ENCODE peak calls at places on chromosomes 7 and 10, in eight cellular contexts. Q, W, D, V, N, R, Y and B are unnamed samples.

GRCh38 chr7:36155811-36156361 is 2.8 kb downstream of the EEPD1 start:
- DNase-seq in N (peak), Q (no peak), D (peak), W (peak), V (no peak), Y (no peak), R (peak), B (peak)

GRCh38 chr7:836429-836828 is 4.2 kb downstream of the SUN1 start:
- DNase-seq in Y (no peak), N (no peak), Q (no peak), R (peak), D (no peak), V (no peak), W (no peak), B (peak)

GRCh38 chr7:123690550-123690949 is 34.9 kb downstream of the LMOD2 start:
- DNase-seq in Q (no peak), N (no peak), W (no peak), Y (no peak), D (no peak), V (no peak), R (no peak), B (no peak)

GRCh38 chr7:92831716-92832622 is 4.4 kb downstream of the CDK6 start:
- DNase-seq in Q (no peak), R (peak), N (no peak), W (no peak), V (peak), D (no peak), Y (peak), B (peak)

GRCh38 chr7:148191391-148192076 is 399.0 kb upstream of the C7orf33 start:
- DNase-seq in N (no peak), W (no peak), V (no peak), Y (no peak), R (no peak), Q (no peak), D (no peak), B (no peak)

GRCh38 chr10:97408496-97408992 is 7.4 kb upstream of the RRP12 start:
- DNase-seq in R (no peak), W (no peak), Y (no peak), V (peak), Q (no peak), D (no peak), N (no peak), B (no peak)

GRCh38 chr10:128051548-128051947 is 74.7 kb downstream of the MKI67 start:
- DNase-seq in N (no peak), D (no peak), Q (no peak), V (no peak), Y (no peak), R (no peak), W (no peak), B (no peak)

GRCh38 chr10:126375926-126376554 is 12.2 kb downstream of the ADAM12 start:
- DNase-seq in Y (no peak), V (peak), D (no peak), Q (no peak), N (no peak), W (no peak), R (no peak), B (no peak)

GRCh38 chr7:17929647-17930395 is 10.5 kb downstream of the SNX13 start:
- DNase-seq in V (no peak), Y (no peak), Q (no peak), N (no peak), R (no peak), W (no peak), D (no peak), B (no peak)

GRCh38 chr7:7693881-7694280 is 24.5 kb downstream of the RPA3 start:
- DNase-seq in D (no peak), Y (no peak), Q (no peak), V (peak), W (no peak), N (no peak), R (no peak), B (peak)

GRCh38 chr10:72550239-72550638 is 75.6 kb downstream of the MICU1 start:
- DNase-seq in Q (no peak), R (no peak), V (peak), W (no peak), D (no peak), N (no peak), Y (peak), B (no peak)

GRCh38 chr10:133456041-133456951 is 2.6 kb downstream of the SCART1 start:
- DNase-seq in N (no peak), R (no peak), D (no peak), Q (peak), V (no peak), W (peak), Y (no peak), B (no peak)

GRCh38 chr10:86635402-86635801 is 18.9 kb upstream of the OPN4 start:
- DNase-seq in R (no peak), N (no peak), V (peak), W (no peak), Q (no peak), D (no peak), Y (no peak), B (peak)

GRCh38 chr7:5701085-5701914 is 80.2 kb downstream of the RNF216 start:
- DNase-seq in Y (peak), N (no peak), V (peak), R (no peak), D (no peak), Q (no peak), W (no peak), B (no peak)

GRCh38 chr7:26680616-26681015 is 183.8 kb downstream of the SKAP2 start:
- DNase-seq in Q (no peak), V (no peak), N (no peak), R (no peak), Y (no peak), D (no peak), W (no peak), B (no peak)

GRCh38 chr7:27314111-27314510 is 71.5 kb downstream of the EVX1 start:
- DNase-seq in R (no peak), V (peak), Y (no peak), D (no peak), Q (no peak), N (no peak), W (no peak), B (no peak)

GRCh38 chr7:91344911-91345310 is 80.7 kb downstream of the FZD1 start:
- DNase-seq in Y (peak), V (no peak), N (no peak), D (no peak), W (no peak), R (no peak), Q (no peak), B (no peak)

GRCh38 chr7:1889556-1890181 is 219.6 kb downstream of the ELFN1 start:
- DNase-seq in D (no peak), R (no peak), V (peak), N (no peak), W (no peak), Y (no peak), Q (no peak), B (peak)

GRCh38 chr7:115805458-115805857 is 225.1 kb downstream of the TFEC start:
- DNase-seq in D (no peak), V (peak), R (no peak), W (no peak), Y (no peak), N (no peak), Q (no peak), B (no peak)

GRCh38 chr7:116734736-116735135 is 62.7 kb downstream of the MET start:
- DNase-seq in W (no peak), N (no peak), V (no peak), Y (no peak), D (no peak), Q (no peak), R (no peak), B (no peak)

GRCh38 chr7:38448076-38448475 is 174.6 kb upstream of the TARP start:
- DNase-seq in Q (no peak), R (no peak), D (no peak), N (no peak), Y (no peak), V (no peak), W (no peak), B (peak)

GRCh38 chr7:117283371-117283770 is 39.5 kb downstream of the WNT2 start:
- DNase-seq in Q (no peak), D (no peak), W (no peak), V (peak), Y (no peak), N (no peak), R (no peak), B (peak)

GRCh38 chr10:48462482-48463020 is 142.3 kb downstream of the ARHGAP22 start:
- DNase-seq in W (no peak), Q (no peak), R (no peak), Y (no peak), N (no peak), D (no peak), V (no peak), B (no peak)

GRCh38 chr10:79230563-79231249 is 116.6 kb upstream of the PPIF start:
- DNase-seq in W (no peak), V (no peak), N (no peak), D (no peak), Y (no peak), Q (no peak), R (no peak), B (no peak)

GRCh38 chr7:67855322-67855721 is 858.7 kb downstream of the TYW1 start:
- DNase-seq in Q (no peak), D (no peak), R (no peak), Y (no peak), N (no peak), V (no peak), W (no peak), B (no peak)

GRCh38 chr7:67856046-67856445 is 859.4 kb downstream of the TYW1 start:
- DNase-seq in D (no peak), W (no peak), Y (no peak), N (no peak), R (no peak), V (no peak), Q (no peak), B (no peak)

GRCh38 chr7:67854784-67855183 is 858.2 kb downstream of the TYW1 start:
- DNase-seq in Q (no peak), Y (no peak), W (no peak), N (no peak), V (no peak), D (no peak), R (no peak), B (no peak)

GRCh38 chr7:67857698-67858097 is 861.1 kb downstream of the TYW1 start:
- DNase-seq in Q (no peak), R (no peak), V (no peak), W (no peak), Y (no peak), N (no peak), D (no peak), B (no peak)

GRCh38 chr7:67854236-67854635 is 857.6 kb downstream of the TYW1 start:
- DNase-seq in D (no peak), Y (no peak), R (no peak), N (no peak), W (no peak), Q (no peak), V (no peak), B (peak)
- H3K4me3 ChIP-seq in D (no peak), Y (no peak), R (no peak), N (no peak), W (no peak), Q (no peak), V (no peak), B (peak)

GRCh38 chr7:84232653-84233052 is 38.1 kb upstream of the SEMA3A start:
- DNase-seq in V (peak), Y (no peak), Q (no peak), D (no peak), R (no peak), W (no peak), N (no peak), B (peak)
- TF ChIP-seq CTCF in V (peak), Y (no peak), Q (no peak), D (no peak), R (peak), W (no peak), N (no peak), B (peak)

DNA sequence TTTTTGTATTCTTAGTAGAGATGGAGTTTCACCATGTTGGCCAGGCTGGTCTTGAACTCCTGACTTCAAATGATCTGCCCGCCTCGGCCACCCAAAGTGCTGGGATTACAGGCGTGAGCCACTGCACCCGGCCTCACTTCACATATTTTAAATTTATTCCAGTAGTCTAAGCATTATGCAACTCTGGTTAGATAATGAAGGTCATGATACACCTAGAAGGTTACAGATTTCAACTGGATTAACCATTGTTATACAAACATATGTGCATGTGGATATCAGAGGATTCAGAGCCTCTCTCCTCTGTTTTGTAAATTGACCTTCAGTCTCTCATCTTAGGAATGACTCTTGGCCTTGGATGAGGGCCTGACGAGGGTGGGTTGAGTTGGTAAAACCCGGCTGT is 146.3 kb downstream of the DPP6 start:
- DNase-seq in R (no peak), W (no peak), Q (no peak), D (no peak), Y (no peak), N (no peak), V (no peak), B (no peak)
- H3K4me3 ChIP-seq in R (no peak), W (no peak), Q (no peak), D (no peak), Y (no peak), N (no peak), V (no peak), B (no peak)

DNA sequence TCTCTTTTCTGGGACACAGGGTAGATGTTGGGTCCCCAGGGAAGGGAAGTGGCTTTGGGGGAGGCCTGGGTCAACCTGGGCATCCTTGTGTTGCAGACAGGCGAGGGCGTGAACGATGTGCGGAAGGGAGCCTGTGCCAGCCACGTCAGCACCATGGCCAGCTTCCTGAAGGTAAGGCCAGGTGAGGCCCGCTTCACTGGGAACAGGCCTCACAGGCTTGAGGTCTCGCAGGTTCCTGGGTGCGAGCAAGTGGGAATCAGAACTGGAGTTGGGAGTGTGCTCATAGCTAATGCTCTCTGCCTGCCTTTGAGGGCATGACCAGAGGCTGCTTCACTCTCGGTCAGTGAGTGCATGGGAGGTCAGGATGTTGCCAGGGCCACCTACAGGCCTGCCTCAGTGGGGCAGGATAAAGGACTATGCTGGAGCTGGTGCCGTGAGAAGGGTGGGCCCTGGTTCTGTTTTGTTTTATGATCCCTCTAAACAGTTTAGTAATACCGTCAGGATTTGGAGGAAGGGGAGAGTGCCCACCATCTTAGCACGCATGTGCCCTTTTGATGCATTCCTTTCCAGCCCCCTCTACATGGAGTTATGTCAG is 8.4 kb downstream of the DBNL start:
- DNase-seq in N (no peak), R (no peak), D (peak), Q (peak), Y (no peak), W (peak), V (no peak), B (no peak)
- TF ChIP-seq CTCF in N (no peak), R (no peak), D (no peak), Q (no peak), Y (no peak), W (no peak), V (no peak), B (no peak)

GRCh38 chr10:6212806-6213205 is 10.1 kb downstream of the PFKFB3 start:
- DNase-seq in D (no peak), N (no peak), Y (no peak), W (no peak), R (no peak), Q (no peak), V (no peak), B (no peak)
- H3K4me3 ChIP-seq in D (no peak), N (no peak), Y (no peak), W (no peak), R (no peak), Q (no peak), V (no peak), B (no peak)

GRCh38 chr7:101669307-101669706 is 40.2 kb upstream of the MYL10 start:
- DNase-seq in Y (peak), W (no peak), V (no peak), R (no peak), Q (no peak), D (no peak), N (no peak), B (no peak)
- TF ChIP-seq CTCF in Y (no peak), W (no peak), V (peak), R (peak), Q (no peak), D (no peak), N (no peak), B (peak)